ENCODE peak calls at places on chromosomes 7 and 10, in seven cellular contexts. S, P, L, Y, R, W and V are unnamed samples. For H3K4me1, the result is how much of the 10 kb centered on the place peaks cover.

GRCh38 chr7:98288064-98288823 is 6.8 kb downstream of the BRI3 start:
- DNase-seq in S (peak), P (peak), L (no peak), Y (no peak), R (no peak), W (no peak), V (no peak)

GRCh38 chr10:12194752-12195271 is 879 bp downstream of the NUDT5 start:
- DNase-seq in S (no peak), P (peak), L (no peak), Y (peak), R (no peak), W (no peak), V (peak)

GRCh38 chr7:50206521-50207250 is 97.8 kb upstream of the IKZF1 start:
- DNase-seq in S (peak), P (no peak), L (peak), Y (no peak), R (no peak), W (no peak), V (no peak)

GRCh38 chr7:111091623-111092370 is 870 bp downstream of the LRRN3 start:
- DNase-seq in S (no peak), P (no peak), L (no peak), Y (no peak), R (no peak), W (no peak), V (peak)

GRCh38 chr10:132912685-132913558 is 29.4 kb downstream of the CFAP46 start:
- DNase-seq in S (peak), P (no peak), L (no peak), Y (no peak), R (no peak), W (peak), V (no peak)

GRCh38 chr10:52755297-52756062 is 17.1 kb downstream of the MBL2 start:
- DNase-seq in S (no peak), P (peak), L (no peak), Y (peak), R (no peak), W (no peak), V (peak)

GRCh38 chr7:159193543-159193942 is 48.9 kb upstream of the VIPR2 start:
- DNase-seq in S (no peak), P (no peak), L (no peak), Y (no peak), R (no peak), W (no peak), V (no peak)

GRCh38 chr7:921581-922333 is 32.7 kb downstream of the ADAP1 start:
- DNase-seq in S (peak), P (no peak), L (no peak), Y (no peak), R (no peak), W (no peak), V (no peak)

GRCh38 chr10:118911361-118911760 is 118.2 kb upstream of the NANOS1 start:
- DNase-seq in S (no peak), P (peak), L (peak), Y (peak), R (no peak), W (no peak), V (peak)

GRCh38 chr7:19526639-19527038 is 182.2 kb downstream of the POLR1F start:
- DNase-seq in S (no peak), P (no peak), L (no peak), Y (no peak), R (no peak), W (no peak), V (no peak)

GRCh38 chr7:40232242-40232929 is 97.6 kb downstream of the SUGCT start:
- DNase-seq in S (no peak), P (peak), L (peak), Y (peak), R (no peak), W (no peak), V (peak)

GRCh38 chr10:123548779-123549178 is 117.4 kb upstream of the GPR26 start:
- DNase-seq in S (no peak), P (no peak), L (no peak), Y (no peak), R (no peak), W (no peak), V (no peak)

GRCh38 chr10:5292196-5292735 is 72.5 kb upstream of the UCN3 start:
- DNase-seq in S (no peak), P (no peak), L (no peak), Y (no peak), R (no peak), W (no peak), V (no peak)

GRCh38 chr7:23117841-23118240 is 12.3 kb downstream of the KLHL7 start:
- DNase-seq in S (no peak), P (no peak), L (no peak), Y (peak), R (no peak), W (no peak), V (no peak)

GRCh38 chr10:61735879-61736278 is 73.2 kb downstream of the CABCOCO1 start:
- DNase-seq in S (no peak), P (no peak), L (no peak), Y (no peak), R (no peak), W (no peak), V (no peak)

GRCh38 chr10:22251751-22252285 is 34.0 kb upstream of the EBLN1 start:
- DNase-seq in S (peak), P (peak), L (no peak), Y (no peak), R (no peak), W (no peak), V (peak)

GRCh38 chr10:112962343-112962742 is 12.3 kb downstream of the TCF7L2 start:
- DNase-seq in S (no peak), P (no peak), L (no peak), Y (no peak), R (no peak), W (no peak), V (no peak)

GRCh38 chr7:91182819-91183405 is 81.3 kb upstream of the FZD1 start:
- DNase-seq in S (no peak), P (peak), L (no peak), Y (peak), R (no peak), W (no peak), V (peak)

GRCh38 chr10:114703377-114704125 is 45.5 kb upstream of the ABLIM1 start:
- DNase-seq in S (no peak), P (no peak), L (no peak), Y (peak), R (no peak), W (no peak), V (peak)

GRCh38 chr7:107269815-107270214 is 101.0 kb downstream of the HBP1 start:
- DNase-seq in S (no peak), P (no peak), L (no peak), Y (no peak), R (no peak), W (no peak), V (no peak)

GRCh38 chr7:2247141-2247985 is 5.3 kb downstream of the NUDT1 start:
- DNase-seq in S (no peak), P (no peak), L (no peak), Y (no peak), R (no peak), W (no peak), V (peak)

GRCh38 chr10:92571649-92572048 is 2.2 kb downstream of the IDE start:
- DNase-seq in S (no peak), P (no peak), L (no peak), Y (peak), R (no peak), W (no peak), V (peak)

GRCh38 chr7:112238852-112239610 is 32.5 kb downstream of the ZNF277 start:
- DNase-seq in S (no peak), P (peak), L (no peak), Y (peak), R (no peak), W (no peak), V (no peak)

DNA sequence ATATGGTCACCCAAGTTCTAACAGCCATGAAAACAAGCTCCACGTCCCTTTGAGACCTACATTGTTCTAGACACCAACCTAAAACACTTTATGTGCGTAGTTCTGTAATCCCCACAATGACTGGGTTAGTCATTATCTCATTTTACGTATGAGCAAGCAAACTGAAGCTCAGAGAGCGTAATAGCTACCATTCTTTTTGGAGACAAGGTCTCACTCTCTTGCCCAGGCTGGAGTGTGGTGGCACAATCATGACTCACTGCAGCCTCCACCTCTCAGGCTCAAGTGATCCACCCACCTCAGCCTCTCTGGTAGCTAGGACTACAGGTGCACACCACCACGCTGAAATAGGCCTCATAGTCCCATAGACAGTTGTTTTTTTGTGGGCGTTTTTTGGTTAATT is 10.5 kb downstream of the DAGLB start:
- DNase-seq in S (no peak), P (no peak), L (no peak), Y (no peak), R (no peak), W (no peak), V (no peak)
- H3K4me1 ChIP-seq in S (under half), P (under half), L (under half), Y (under half), R (under half), W (under half), V (under half)

GRCh38 chr7:101951757-101952156 is 134.3 kb downstream of the CUX1 start:
- DNase-seq in S (no peak), P (no peak), L (no peak), Y (no peak), R (no peak), W (no peak), V (no peak)

GRCh38 chr7:101954494-101954893 is 137.1 kb downstream of the CUX1 start:
- DNase-seq in S (no peak), P (no peak), L (no peak), Y (no peak), R (no peak), W (no peak), V (no peak)

GRCh38 chr7:101952355-101953247 is 135.2 kb downstream of the CUX1 start:
- DNase-seq in S (peak), P (peak), L (peak), Y (peak), R (no peak), W (no peak), V (peak)

GRCh38 chr7:101950450-101951119 is 133.2 kb downstream of the CUX1 start:
- DNase-seq in S (no peak), P (no peak), L (peak), Y (peak), R (no peak), W (no peak), V (peak)

DNA sequence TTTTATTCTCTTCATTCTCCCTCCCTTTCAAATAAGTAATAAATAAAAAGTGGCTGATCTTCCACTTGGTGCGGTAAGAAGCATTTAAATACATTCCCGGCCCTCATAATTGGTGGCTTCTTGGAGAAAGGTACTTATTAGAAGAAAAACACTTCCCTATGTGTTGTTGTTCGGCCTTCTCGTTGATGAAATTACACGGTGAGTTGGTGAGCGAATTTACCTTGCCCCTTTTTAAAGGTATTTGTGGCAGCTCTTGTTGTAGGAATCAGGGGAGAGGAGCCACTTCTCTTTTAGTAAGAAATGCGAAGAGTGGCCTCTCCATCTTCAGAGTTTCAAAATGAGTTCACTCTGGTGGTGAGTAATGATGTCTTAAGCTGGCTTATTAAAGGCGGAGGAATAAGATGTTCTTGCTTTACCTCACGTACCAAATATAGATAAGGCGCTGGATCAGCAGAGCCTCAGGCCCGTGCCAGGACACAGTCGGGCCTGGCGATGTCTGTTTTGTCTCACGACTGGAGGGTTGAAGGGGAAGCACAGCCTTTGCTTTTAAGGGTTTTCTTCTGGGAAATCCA is 135.9 kb downstream of the CUX1 start:
- DNase-seq in S (no peak), P (no peak), L (peak), Y (peak), R (peak), W (no peak), V (peak)
- H3K9ac ChIP-seq in S (no peak), P (no peak), L (peak), Y (peak), R (no peak), W (no peak), V (peak)

DNA sequence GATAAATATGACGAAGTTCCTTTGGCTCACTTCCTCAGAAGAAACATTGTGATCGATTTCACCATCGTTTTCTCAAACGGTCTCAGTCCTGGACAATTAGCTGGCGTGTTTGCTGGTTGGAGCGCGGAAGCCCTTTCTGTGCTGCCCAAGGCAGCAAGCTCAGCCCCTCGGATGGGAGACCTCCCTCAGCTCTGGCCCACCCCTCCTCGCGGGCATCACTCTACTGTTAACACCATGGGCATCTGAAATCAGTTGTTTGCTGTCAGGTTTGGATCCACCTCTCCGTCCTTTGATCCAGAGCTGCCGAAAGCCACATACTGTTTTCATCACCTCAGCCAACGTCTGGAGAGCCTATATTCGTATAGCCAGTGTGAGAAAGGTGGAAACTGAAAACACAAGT is 68.2 kb downstream of the C10orf143 start:
- DNase-seq in S (peak), P (no peak), L (no peak), Y (no peak), R (no peak), W (no peak), V (no peak)
- H3K4me1 ChIP-seq in S (under half), P (under half), L (under half), Y (under half), R (under half), W (under half), V (under half)

GRCh38 chr7:99325597-99326407 is at the start of gene ARPC1A:
- DNase-seq in S (peak), P (peak), L (peak), Y (peak), R (peak), W (peak), V (peak)

GRCh38 chr7:99326408-99326782 is 697 bp downstream of the ARPC1A start:
- DNase-seq in S (no peak), P (no peak), L (no peak), Y (no peak), R (no peak), W (no peak), V (peak)

GRCh38 chr7:99324966-99325596 is 617 bp upstream of the ARPC1A start:
- DNase-seq in S (no peak), P (no peak), L (no peak), Y (no peak), R (no peak), W (no peak), V (no peak)

DNA sequence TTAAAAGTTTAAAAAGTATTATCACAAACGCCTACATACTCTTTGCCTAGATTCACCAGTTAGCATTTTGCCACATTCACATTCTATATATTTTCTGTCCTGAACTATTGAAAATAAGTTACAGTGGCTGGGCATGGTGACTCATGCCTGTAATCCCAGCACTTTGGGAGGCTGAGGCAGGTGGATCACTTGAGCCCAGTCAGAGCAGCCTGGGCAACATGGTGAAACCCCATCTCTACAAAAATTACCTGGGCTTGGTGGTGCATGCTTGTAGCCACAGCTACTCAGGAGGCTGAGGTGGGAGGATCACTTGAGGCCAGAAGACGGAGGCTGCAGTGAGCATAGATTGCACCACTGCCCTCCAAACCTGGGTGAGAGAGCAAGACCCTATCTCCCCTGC is 5.3 kb downstream of the ARPC1A start:
- DNase-seq in S (no peak), P (peak), L (no peak), Y (no peak), R (no peak), W (no peak), V (peak)
- H3K9ac ChIP-seq in S (no peak), P (peak), L (peak), Y (peak), R (no peak), W (no peak), V (peak)

GRCh38 chr10:72220637-72221036 is 4.6 kb upstream of the ASCC1 start:
- DNase-seq in S (no peak), P (no peak), L (no peak), Y (no peak), R (no peak), W (no peak), V (no peak)
- H3K4me1 ChIP-seq in S (under half), P (under half), L (under half), Y (under half), R (under half), W (under half), V (under half)